ENCODE peak calls at places on chromosomes 12 and 14, in nine cellular contexts. W, O, T, Q, Z, I, Y, K and F are unnamed samples.

GRCh38 chr12:64678248-64678647 is 68.0 kb downstream of the RASSF3 start:
- DNase-seq in Y (no peak), K (peak), Z (no peak), I (no peak), Q (no peak), T (no peak), W (no peak), O (no peak), F (no peak)

GRCh38 chr12:30859226-30859625 is 67.3 kb upstream of the TSPAN11 start:
- DNase-seq in O (no peak), Y (no peak), K (no peak), Q (no peak), T (no peak), I (no peak), W (no peak), Z (no peak), F (no peak)

GRCh38 chr12:40874868-40875267 is 182.6 kb downstream of the CNTN1 start:
- DNase-seq in Y (no peak), Z (no peak), W (no peak), I (no peak), O (no peak), Q (no peak), K (no peak), T (no peak), F (no peak)

GRCh38 chr12:99386907-99387306 is 260.6 kb upstream of the GARIN6 start:
- DNase-seq in K (peak), Z (no peak), I (no peak), W (no peak), O (peak), Y (no peak), Q (no peak), T (no peak), F (no peak)

GRCh38 chr12:6360080-6360571 is 15.2 kb downstream of the SCNN1A start:
- DNase-seq in Y (no peak), I (no peak), T (no peak), O (no peak), W (no peak), Q (no peak), K (no peak), Z (no peak), F (no peak)

GRCh38 chr12:55686366-55687010 is 21.2 kb downstream of the ITGA7 start:
- DNase-seq in Z (no peak), K (no peak), Q (no peak), Y (peak), T (no peak), O (no peak), W (no peak), I (no peak), F (no peak)

GRCh38 chr12:89161553-89161952 is 190.7 kb downstream of the DUSP6 start:
- DNase-seq in T (no peak), Y (no peak), Q (no peak), K (no peak), O (no peak), W (no peak), I (no peak), Z (no peak), F (no peak)

GRCh38 chr12:109279525-109279924 is 29.6 kb downstream of the FOXN4 start:
- DNase-seq in O (no peak), Z (no peak), T (no peak), I (no peak), Q (no peak), W (no peak), K (no peak), Y (no peak), F (no peak)

GRCh38 chr12:75900781-75901254 is 130.8 kb downstream of the PHLDA1 start:
- DNase-seq in Y (no peak), O (no peak), T (no peak), Q (no peak), I (no peak), W (no peak), K (peak), Z (no peak), F (no peak)

GRCh38 chr12:4177257-4177656 is 96.3 kb upstream of the CCND2 start:
- DNase-seq in W (no peak), T (no peak), K (no peak), Z (no peak), Q (no peak), Y (no peak), I (no peak), O (no peak), F (no peak)

GRCh38 chr14:54435500-54435981 is 5.6 kb downstream of the CNIH1 start:
- DNase-seq in T (no peak), Z (no peak), Y (no peak), Q (no peak), W (no peak), I (no peak), O (peak), K (no peak), F (no peak)

GRCh38 chr12:13152756-13153155 is 43.8 kb upstream of the EMP1 start:
- DNase-seq in T (no peak), K (no peak), Y (no peak), I (no peak), Z (no peak), W (no peak), O (no peak), Q (no peak), F (no peak)

GRCh38 chr12:120361506-120362208 is 7.3 kb downstream of the MSI1 start:
- DNase-seq in I (no peak), W (no peak), T (no peak), O (no peak), Y (peak), Q (no peak), K (peak), Z (no peak), F (no peak)

GRCh38 chr12:80681-81190 is 14.2 kb downstream of the IQSEC3 start:
- DNase-seq in Y (no peak), W (no peak), K (no peak), I (no peak), O (no peak), T (no peak), Z (no peak), Q (no peak), F (no peak)

GRCh38 chr14:75334191-75335051 is 55.8 kb downstream of the FOS start:
- DNase-seq in W (peak), Q (peak), Z (peak), I (peak), Y (peak), T (no peak), K (no peak), O (no peak), F (peak)

GRCh38 chr14:80570930-80571298 is 359.6 kb upstream of the DIO2 start:
- DNase-seq in W (no peak), I (no peak), K (peak), T (no peak), Q (no peak), Y (no peak), O (no peak), Z (no peak), F (no peak)

GRCh38 chr14:42192659-42193425 is 586.2 kb downstream of the LRFN5 start:
- DNase-seq in Z (no peak), K (peak), Y (no peak), W (no peak), T (no peak), I (no peak), O (peak), Q (no peak), F (no peak)

GRCh38 chr12:63913929-63914328 is 69.4 kb downstream of the SRGAP1 start:
- DNase-seq in K (peak), Y (no peak), O (no peak), Z (no peak), T (no peak), Q (no peak), W (no peak), I (no peak), F (no peak)

GRCh38 chr14:36810209-36810608 is 148.5 kb downstream of the PAX9 start:
- DNase-seq in W (no peak), Y (no peak), Z (no peak), Q (no peak), I (no peak), T (no peak), O (no peak), K (no peak), F (no peak)

GRCh38 chr12:120631097-120631496 is 9.3 kb upstream of the CABP1 start:
- DNase-seq in Y (peak), I (no peak), T (no peak), K (no peak), W (no peak), Q (no peak), O (no peak), Z (no peak), F (no peak)

GRCh38 chr12:69070319-69071090 is 137.5 kb upstream of the CPM start:
- DNase-seq in I (peak), T (peak), O (peak), W (peak), Y (peak), Q (peak), K (peak), Z (peak), F (peak)

GRCh38 chr14:92121207-92121669 is 268 bp downstream of the NDUFB1 start:
- DNase-seq in Z (peak), O (no peak), W (no peak), K (peak), T (no peak), Q (no peak), I (no peak), Y (peak), F (no peak)

GRCh38 chr14:103522649-103523582 is at the start of gene CKB:
- DNase-seq in K (peak), T (no peak), Z (no peak), W (no peak), Q (no peak), Y (no peak), O (no peak), I (no peak), F (no peak)

GRCh38 chr12:2256915-2257314 is 204.1 kb downstream of the CACNA1C start:
- DNase-seq in W (no peak), Y (no peak), I (no peak), Q (no peak), K (no peak), T (no peak), Z (no peak), O (no peak), F (no peak)

GRCh38 chr12:68521321-68521839 is 89.3 kb upstream of the RAP1B start:
- DNase-seq in I (no peak), Q (no peak), Z (no peak), K (no peak), W (no peak), T (no peak), O (peak), Y (no peak), F (no peak)

GRCh38 chr14:56294125-56294524 is 175.9 kb downstream of the PELI2 start:
- DNase-seq in T (no peak), Q (peak), Z (no peak), W (no peak), I (no peak), K (peak), O (no peak), Y (no peak), F (no peak)

GRCh38 chr12:68374315-68374982 is 42.3 kb upstream of the MDM1 start:
- DNase-seq in Y (no peak), Z (no peak), T (peak), W (peak), K (peak), I (peak), O (no peak), Q (peak), F (peak)

GRCh38 chr12:128323526-128323925 is 56.6 kb downstream of the TMEM132C start:
- DNase-seq in Q (no peak), Y (no peak), Z (no peak), W (no peak), O (no peak), K (no peak), T (no peak), I (no peak), F (no peak)

GRCh38 chr12:121766290-121767039 is 27.0 kb downstream of the RHOF start:
- DNase-seq in Y (no peak), O (no peak), Q (no peak), I (no peak), T (no peak), Z (no peak), W (no peak), K (no peak), F (no peak)

GRCh38 chr12:87491089-87491488 is 538.1 kb downstream of the C12orf50 start:
- DNase-seq in T (no peak), Y (no peak), W (no peak), K (no peak), I (no peak), Z (no peak), O (no peak), Q (no peak), F (no peak)

GRCh38 chr14:79543966-79544365 is 667.3 kb downstream of the DIO2 start:
- DNase-seq in K (peak), T (no peak), W (no peak), O (no peak), I (no peak), Q (no peak), Z (no peak), Y (no peak), F (no peak)

GRCh38 chr14:75711796-75712211 is 50.8 kb downstream of the TTLL5 start:
- DNase-seq in I (no peak), W (no peak), Z (peak), K (peak), O (peak), Y (peak), Q (no peak), T (no peak), F (no peak)

GRCh38 chr14:75142494-75142893 is 15.6 kb upstream of the NEK9 start:
- DNase-seq in Q (no peak), Y (no peak), O (no peak), I (no peak), Z (no peak), W (no peak), T (no peak), K (no peak), F (no peak)